ENCODE peak calls at places on chromosomes 4 and X, in seven cellular contexts. F is lower leg skin, M is nucleus accumbens, N is HS-5, I is cardiac fibroblast, A is HT1080, U is A673. Z is an unnamed sample.

GRCh38 chrX:30875957-30876356 is 13.1 kb downstream of the TAB3 start:
- DNase-seq in F (no peak), M (no peak), N (peak; percentile 50), I (peak; percentile 92), A (peak; percentile 64), U (peak; percentile 2), Z (no peak)

GRCh38 chr4:59247032-59247431 is 1953.1 kb upstream of the ADGRL3 start:
- DNase-seq in F (no peak), M (no peak), N (no peak), I (peak; percentile 10), A (no peak), U (no peak), Z (no peak)

GRCh38 chr4:185559913-185560281 is 24.6 kb upstream of the PDLIM3 start:
- DNase-seq in F (peak; percentile 81), M (no peak), N (no peak), I (peak; percentile 77), A (peak; percentile 98), U (peak; percentile 37), Z (no peak)

GRCh38 chr4:101418055-101418454 is 70.7 kb upstream of the PPP3CA start:
- DNase-seq in F (no peak), M (no peak), N (no peak), I (no peak), A (peak; percentile 39), U (no peak), Z (no peak)

GRCh38 chr4:24778427-24779225 is 16.7 kb upstream of the SOD3 start:
- DNase-seq in F (no peak), M (no peak), N (peak; percentile 96), I (peak; percentile 98), A (peak; percentile 54), U (peak; percentile 91), Z (no peak)

GRCh38 chr4:26874110-26874509 is 13.5 kb downstream of the STIM2 start:
- DNase-seq in F (no peak), M (no peak), N (no peak), I (no peak), A (no peak), U (no peak), Z (no peak)

GRCh38 chr4:41257257-41257900 is 651 bp downstream of the UCHL1 start:
- DNase-seq in F (peak; percentile 87), M (peak; percentile 57), N (no peak), I (peak; percentile 49), A (no peak), U (peak; percentile 85), Z (peak; percentile 64)

GRCh38 chr4:153205757-153206156 is 1.5 kb downstream of the TRIM2 start:
- DNase-seq in F (no peak), M (no peak), N (no peak), I (peak; percentile 38), A (peak; percentile 43), U (no peak), Z (no peak)

GRCh38 chrX:30794497-30794896 is 94.6 kb downstream of the TAB3 start:
- DNase-seq in F (peak; percentile 18), M (no peak), N (no peak), I (no peak), A (no peak), U (no peak), Z (no peak)

GRCh38 chrX:46628406-46629371 is 55.1 kb downstream of the CHST7 start:
- DNase-seq in F (peak; percentile 91), M (no peak), N (no peak), I (peak; percentile 67), A (no peak), U (no peak), Z (no peak)

GRCh38 chr4:77159798-77160197 is 2.8 kb downstream of the CCNG2 start:
- DNase-seq in F (no peak), M (no peak), N (no peak), I (no peak), A (no peak), U (no peak), Z (no peak)

GRCh38 chrX:112759512-112759911 is 79.8 kb upstream of the LHFPL1 start:
- DNase-seq in F (no peak), M (no peak), N (no peak), I (no peak), A (peak; percentile 46), U (no peak), Z (no peak)

GRCh38 chrX:68872171-68872570 is 43.4 kb downstream of the EFNB1 start:
- DNase-seq in F (no peak), M (no peak), N (no peak), I (no peak), A (no peak), U (no peak), Z (no peak)

GRCh38 chrX:134654398-134655012 is 3.8 kb downstream of the PLAC1 start:
- DNase-seq in F (no peak), M (no peak), N (no peak), I (no peak), A (no peak), U (no peak), Z (no peak)

GRCh38 chrX:57286507-57287251 is at the start of gene FAAH2:
- DNase-seq in F (peak; percentile 74), M (no peak), N (no peak), I (no peak), A (no peak), U (peak; percentile 1), Z (no peak)

GRCh38 chr4:10023806-10024205 is 2.5 kb upstream of the SLC2A9 start:
- DNase-seq in F (peak; percentile 76), M (no peak), N (no peak), I (peak; percentile 64), A (no peak), U (no peak), Z (no peak)

GRCh38 chr4:174334628-174335027 is 50.9 kb downstream of the CEP44 start:
- DNase-seq in F (no peak), M (no peak), N (no peak), I (no peak), A (no peak), U (no peak), Z (no peak)

GRCh38 chr4:10084651-10085320 is 31.8 kb downstream of the WDR1 start:
- DNase-seq in F (no peak), M (no peak), N (no peak), I (no peak), A (no peak), U (no peak), Z (peak; percentile 4)

GRCh38 chrX:10648608-10649007 is 28.2 kb upstream of the MID1 start:
- DNase-seq in F (no peak), M (no peak), N (no peak), I (peak; percentile 32), A (peak; percentile 61), U (peak; percentile 56), Z (no peak)

GRCh38 chr4:102620697-102621497 is 119.7 kb downstream of the NFKB1 start:
- DNase-seq in F (no peak), M (no peak), N (peak; percentile 65), I (peak; percentile 84), A (peak; percentile 91), U (peak; percentile 78), Z (no peak)

GRCh38 chrX:122135070-122135469 is 1049.0 kb upstream of the GRIA3 start:
- DNase-seq in F (no peak), M (no peak), N (no peak), I (no peak), A (no peak), U (no peak), Z (no peak)

GRCh38 chrX:153414838-153415552 is 3.7 kb downstream of the ZFP92 start:
- DNase-seq in F (no peak), M (no peak), N (no peak), I (peak; percentile 44), A (no peak), U (no peak), Z (no peak)

GRCh38 chrX:16739574-16739973 is 20.2 kb downstream of the SYAP1 start:
- DNase-seq in F (no peak), M (no peak), N (no peak), I (peak; percentile 10), A (no peak), U (peak; percentile 21), Z (no peak)

GRCh38 chrX:123803331-123803983 is 56.4 kb upstream of the XIAP start:
- DNase-seq in F (no peak), M (no peak), N (no peak), I (peak; percentile 77), A (peak; percentile 88), U (peak; percentile 76), Z (no peak)

GRCh38 chr4:99815597-99816011 is 1.0 kb upstream of the DAPP1 start:
- DNase-seq in F (no peak), M (no peak), N (no peak), I (peak; percentile 50), A (peak; percentile 85), U (no peak), Z (no peak)

GRCh38 chrX:31006027-31006426 is 65.8 kb downstream of the FTHL17 start:
- DNase-seq in F (no peak), M (no peak), N (no peak), I (no peak), A (no peak), U (no peak), Z (no peak)

GRCh38 chrX:134880866-134881265 is 109.9 kb upstream of the SMIM10 start:
- DNase-seq in F (no peak), M (no peak), N (no peak), I (peak; percentile 14), A (no peak), U (no peak), Z (no peak)

GRCh38 chr4:68152411-68152810 is 22.7 kb upstream of the TMPRSS11F start:
- DNase-seq in F (no peak), M (no peak), N (peak; percentile 43), I (peak; percentile 69), A (peak; percentile 94), U (no peak), Z (no peak)

GRCh38 chrX:143988356-143988755 is 104.5 kb downstream of the UBE2NL start:
- DNase-seq in F (no peak), M (no peak), N (no peak), I (no peak), A (peak; percentile 0), U (no peak), Z (no peak)